ENCODE peak calls at places on chromosomes 5 and 9, in eight cellular contexts. D is SK-N-DZ; U is activated naive CD8-positive, alpha-beta T cell treated with anti-CD3 and anti-CD28 coated beads for 36 hours; W is testis; B is naive thymus-derived CD4-positive, alpha-beta T cell; Y is neural crest cell; C is HFFc6; G is NCI-H1694. S is an unnamed sample.

GRCh38 chr5:80141147-80141671 is 106.1 kb downstream of the THBS4 start:
- DNase-seq in Y (peak), B (no peak), D (peak), C (peak), G (no peak), W (peak), U (no peak), S (peak)

GRCh38 chr9:135660407-135660806 is 2.7 kb upstream of the LCN9 start:
- DNase-seq in B (no peak), W (no peak), Y (no peak), C (no peak), G (no peak), D (no peak), U (no peak), S (no peak)

GRCh38 chr5:55234171-55234700 is 828 bp upstream of the CCNO start:
- DNase-seq in D (no peak), W (peak), G (no peak), C (peak), Y (peak), B (no peak), U (peak), S (no peak)

GRCh38 chr9:35501941-35502340 is 12.0 kb downstream of the RUSC2 start:
- DNase-seq in U (no peak), D (no peak), Y (no peak), W (no peak), G (no peak), C (no peak), B (no peak), S (no peak)

GRCh38 chr5:35924950-35925722 is 13.3 kb downstream of the CAPSL start:
- DNase-seq in D (peak), C (peak), U (peak), W (peak), Y (peak), B (peak), G (peak), S (peak)

GRCh38 chr9:93092171-93092991 is 3.6 kb upstream of the CARD19 start:
- DNase-seq in D (no peak), C (no peak), W (peak), G (no peak), Y (no peak), U (no peak), B (no peak), S (no peak)

GRCh38 chr5:116442095-116442534 is 132.5 kb downstream of the SEMA6A start:
- DNase-seq in C (peak), U (no peak), D (no peak), Y (no peak), G (peak), B (no peak), W (no peak), S (no peak)

GRCh38 chr5:173326501-173326960 is 1.7 kb downstream of the STC2 start:
- DNase-seq in Y (no peak), U (peak), B (no peak), G (no peak), D (no peak), C (peak), W (no peak), S (no peak)

GRCh38 chr5:14775857-14776256 is 95.7 kb downstream of the ANKH start:
- DNase-seq in W (no peak), Y (no peak), U (no peak), G (no peak), B (no peak), C (no peak), D (no peak), S (peak)

GRCh38 chr9:74950456-74950855 is 2.3 kb downstream of the C9orf40 start:
- DNase-seq in W (no peak), D (no peak), Y (no peak), U (no peak), G (no peak), B (no peak), C (no peak), S (no peak)

GRCh38 chr5:149938272-149938671 is 6.3 kb downstream of the PDE6A start:
- DNase-seq in U (no peak), W (peak), Y (no peak), C (peak), D (no peak), B (no peak), G (no peak), S (no peak)